ENCODE peak calls at places on chromosome 1, in eight cellular contexts. T, P, Q, E, L, O, F and W are unnamed samples.
A peak's percentile ranks its signal among the peaks of the same experiment; 100 is the strongest.

GRCh38 chr1:201226859-201227488 is 36.4 kb downstream of the IGFN1 start:
- DNase-seq in Q (no peak), O (no peak), F (no peak), L (no peak), E (no peak), P (no peak), T (peak; percentile 50), W (no peak)

GRCh38 chr1:110872745-110873435 is at the start of gene CD53:
- DNase-seq in O (no peak), Q (peak; percentile 91), P (peak; percentile 25), L (no peak), T (no peak), F (no peak), E (peak; percentile 51), W (no peak)

GRCh38 chr1:153535664-153536585 is at the start of gene S100A6:
- DNase-seq in T (peak; percentile 95), O (peak; percentile 91), L (peak; percentile 61), P (peak; percentile 69), F (peak; percentile 71), E (peak; percentile 75), Q (peak; percentile 87), W (peak; percentile 90)

GRCh38 chr1:145877923-145878486 is 7.7 kb downstream of the ANKRD35 start:
- DNase-seq in F (no peak), P (no peak), O (no peak), Q (no peak), L (no peak), E (no peak), T (no peak), W (no peak)

GRCh38 chr1:10890391-10891073 is 94.1 kb upstream of the CASZ1 start:
- DNase-seq in Q (no peak), L (no peak), O (no peak), F (no peak), P (no peak), E (no peak), T (no peak), W (peak; percentile 40)

GRCh38 chr1:21773585-21773984 is 9.4 kb downstream of the USP48 start:
- DNase-seq in T (no peak), E (no peak), Q (no peak), L (no peak), O (no peak), F (no peak), P (no peak), W (no peak)

GRCh38 chr1:48203287-48203900 is 19.1 kb upstream of the SLC5A9 start:
- DNase-seq in Q (peak; percentile 22), O (no peak), F (no peak), T (no peak), E (no peak), P (no peak), L (no peak), W (no peak)

GRCh38 chr1:65658122-65658521 is 134.6 kb upstream of the PDE4B start:
- DNase-seq in P (no peak), T (no peak), F (no peak), L (no peak), Q (peak; percentile 1), E (no peak), O (no peak), W (no peak)

GRCh38 chr1:184036517-184036949 is 995 bp downstream of the COLGALT2 start:
- DNase-seq in L (no peak), F (no peak), Q (peak; percentile 7), E (no peak), P (no peak), O (peak; percentile 62), T (no peak), W (no peak)

GRCh38 chr1:83512371-83513004 is 486.4 kb downstream of the TTLL7 start:
- DNase-seq in T (no peak), L (no peak), E (no peak), O (no peak), Q (no peak), P (no peak), F (no peak), W (no peak)

GRCh38 chr1:8660455-8660854 is 157.0 kb downstream of the RERE start:
- DNase-seq in T (peak; percentile 84), F (no peak), O (peak; percentile 69), P (no peak), E (no peak), L (no peak), Q (no peak), W (no peak)

GRCh38 chr1:64929221-64929620 is 37.1 kb downstream of the JAK1 start:
- DNase-seq in P (no peak), L (no peak), O (no peak), E (no peak), Q (no peak), F (no peak), T (no peak), W (no peak)

GRCh38 chr1:86648255-86648654 is 56.1 kb upstream of the SH3GLB1 start:
- DNase-seq in T (no peak), O (peak; percentile 53), Q (peak; percentile 7), L (no peak), P (no peak), E (no peak), F (no peak), W (no peak)

GRCh38 chr1:200154069-200154767 is 126.7 kb downstream of the NR5A2 start:
- DNase-seq in O (no peak), P (peak; percentile 13), E (peak; percentile 28), L (no peak), Q (peak; percentile 94), F (peak; percentile 37), T (no peak), W (no peak)